ENCODE peak calls at places on chromosomes 1 and 21, in eight cellular contexts. I is AG09319, P is IMR-90, M is cardiac fibroblast, H is cardiac muscle cell, Z is foreskin fibroblast, C is endodermal cell, E is RWPE1. K is an unnamed sample.

GRCh38 chr1:58397187-58397820 is 149.2 kb downstream of the OMA1 start:
- DNase-seq in Z (peak), M (no peak), I (no peak), C (no peak), E (peak), P (peak), H (no peak), K (peak)

GRCh38 chr1:53618218-53619087 is 120.5 kb downstream of the GLIS1 start:
- DNase-seq in I (no peak), P (no peak), E (no peak), Z (no peak), M (no peak), C (peak), H (no peak), K (no peak)

GRCh38 chr1:36008546-36009197 is 75.2 kb upstream of the TEKT2 start:
- DNase-seq in Z (peak), E (peak), I (no peak), M (peak), P (peak), C (no peak), H (peak), K (peak)

GRCh38 chr1:184854456-184855180 is 100.0 kb upstream of the EDEM3 start:
- DNase-seq in I (no peak), C (no peak), E (no peak), Z (peak), M (peak), P (peak), H (no peak), K (no peak)

GRCh38 chr21:46083271-46084040 is 14.5 kb upstream of the COL6A2 start:
- DNase-seq in M (no peak), P (no peak), C (peak), I (peak), Z (peak), H (no peak), E (no peak), K (no peak)

GRCh38 chr1:3921786-3922185 is 21.7 kb upstream of the C1orf174 start:
- DNase-seq in C (no peak), E (no peak), H (no peak), P (no peak), M (no peak), Z (no peak), I (no peak), K (no peak)

GRCh38 chr1:18144921-18145699 is 37.5 kb downstream of the IGSF21 start:
- DNase-seq in P (no peak), M (no peak), I (no peak), C (no peak), H (no peak), Z (peak), E (no peak), K (no peak)

GRCh38 chr1:59814901-59815825 is at the start of gene HOOK1:
- DNase-seq in H (peak), E (peak), I (no peak), Z (peak), C (no peak), M (no peak), P (no peak), K (peak)

GRCh38 chr21:45867671-45868081 is 113.9 kb upstream of the COL6A1 start:
- DNase-seq in Z (no peak), C (peak), H (no peak), E (no peak), M (no peak), P (no peak), I (no peak), K (no peak)

GRCh38 chr1:12275370-12275769 is 45.5 kb downstream of the VPS13D start:
- DNase-seq in H (peak), C (peak), Z (peak), M (peak), I (no peak), E (peak), P (no peak), K (peak)

GRCh38 chr1:223153177-223154119 is 10.4 kb upstream of the TLR5 start:
- DNase-seq in E (no peak), C (peak), H (peak), P (peak), I (no peak), M (peak), Z (no peak), K (no peak)

GRCh38 chr1:3481836-3482589 is 27.5 kb downstream of the ARHGEF16 start:
- DNase-seq in I (no peak), C (no peak), P (no peak), M (no peak), Z (peak), E (peak), H (no peak), K (peak)

GRCh38 chr1:168285419-168285790 is 4.7 kb downstream of the TBX19 start:
- DNase-seq in P (no peak), I (no peak), Z (no peak), C (no peak), H (peak), M (no peak), E (no peak), K (peak)

GRCh38 chr1:38512024-38512623 is 347.4 kb downstream of the RRAGC start:
- DNase-seq in M (no peak), H (no peak), P (no peak), I (no peak), E (no peak), C (no peak), Z (no peak), K (no peak)

GRCh38 chr1:15075175-15075574 is 78.4 kb upstream of the TMEM51 start:
- DNase-seq in P (no peak), I (no peak), H (no peak), M (no peak), Z (no peak), C (no peak), E (no peak), K (no peak)
- TF ChIP-seq CTCF in P (no peak), I (no peak), H (no peak), M (no peak), Z (no peak), C (no peak), E (no peak), K (no peak)

GRCh38 chr1:90193116-90193515 is 198.2 kb downstream of the ZNF326 start:
- DNase-seq in I (no peak), E (no peak), M (no peak), Z (no peak), C (no peak), P (no peak), H (no peak), K (no peak)
- TF ChIP-seq CTCF in I (no peak), E (no peak), M (no peak), Z (no peak), C (no peak), P (no peak), H (no peak), K (no peak)

DNA sequence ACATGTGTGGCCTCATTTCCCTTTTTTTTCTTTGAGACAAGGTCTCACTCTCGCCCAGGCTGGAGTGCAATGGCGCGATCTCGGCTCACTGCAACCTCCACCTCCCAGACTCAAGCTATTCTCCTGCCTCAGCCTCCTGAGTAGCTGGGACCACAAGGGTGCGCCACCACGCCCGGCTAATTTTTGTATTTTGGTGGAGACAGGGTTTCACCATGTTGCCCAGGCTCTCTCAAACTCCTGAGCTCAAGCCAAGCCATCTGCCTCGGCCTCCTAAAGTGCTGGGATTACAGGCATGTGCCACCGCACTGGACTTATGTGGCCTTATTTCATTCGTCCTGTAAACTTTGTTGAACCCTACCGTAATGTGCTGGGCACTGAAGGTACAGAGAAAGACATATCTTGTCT is 569 bp upstream of the WARS2 start:
- DNase-seq in C (peak), I (no peak), E (no peak), P (no peak), M (peak), Z (peak), H (no peak), K (peak)
- TF ChIP-seq CTCF in C (peak), I (peak), E (peak), P (peak), M (peak), Z (peak), H (peak), K (no peak)

DNA sequence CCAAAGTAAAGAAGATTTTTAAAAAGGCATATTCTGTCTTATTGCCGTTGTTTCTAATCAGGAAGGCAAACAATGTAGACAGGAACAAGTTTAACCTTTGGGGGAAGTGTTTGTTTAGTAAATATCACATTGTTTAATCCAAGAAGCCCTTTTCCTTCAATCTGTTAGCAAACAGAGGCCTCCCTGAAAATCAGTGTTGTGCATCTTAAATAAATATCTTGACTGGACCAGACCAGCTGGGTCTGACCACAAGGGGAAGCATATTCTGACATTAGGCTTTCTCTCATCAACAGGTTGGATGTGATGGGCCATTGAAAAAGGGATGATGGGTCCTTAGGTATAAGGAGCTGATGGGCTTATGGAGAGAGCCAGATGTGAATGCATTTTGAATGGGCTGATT is 81.8 kb upstream of the SGIP1 start:
- DNase-seq in P (no peak), I (no peak), Z (no peak), H (no peak), C (no peak), M (no peak), E (no peak), K (no peak)
- TF ChIP-seq CTCF in P (no peak), I (peak), Z (no peak), H (peak), C (peak), M (peak), E (no peak), K (no peak)

DNA sequence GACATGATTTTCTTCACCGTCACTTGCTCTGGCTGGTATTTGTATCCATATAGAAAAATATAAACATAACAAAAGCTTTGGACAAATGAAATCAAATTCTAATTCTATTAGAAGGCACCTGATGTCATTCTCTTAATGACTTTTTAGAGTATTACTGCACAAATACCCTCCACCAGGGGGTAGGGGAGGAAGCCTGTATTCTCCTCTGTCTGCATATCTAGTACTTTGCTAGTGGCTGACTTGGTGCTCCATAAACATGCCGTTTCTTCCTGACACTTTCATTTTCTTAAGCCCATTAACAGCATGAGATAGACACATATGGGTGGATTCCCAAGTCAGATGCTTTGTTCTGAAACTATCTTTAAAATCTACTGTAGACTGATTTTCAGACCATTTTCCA is 20.6 kb upstream of the KCNJ15 start:
- DNase-seq in E (no peak), P (no peak), C (no peak), Z (no peak), M (no peak), H (no peak), I (no peak), K (peak)
- TF ChIP-seq CTCF in E (no peak), P (peak), C (peak), Z (peak), M (peak), H (peak), I (no peak), K (peak)

DNA sequence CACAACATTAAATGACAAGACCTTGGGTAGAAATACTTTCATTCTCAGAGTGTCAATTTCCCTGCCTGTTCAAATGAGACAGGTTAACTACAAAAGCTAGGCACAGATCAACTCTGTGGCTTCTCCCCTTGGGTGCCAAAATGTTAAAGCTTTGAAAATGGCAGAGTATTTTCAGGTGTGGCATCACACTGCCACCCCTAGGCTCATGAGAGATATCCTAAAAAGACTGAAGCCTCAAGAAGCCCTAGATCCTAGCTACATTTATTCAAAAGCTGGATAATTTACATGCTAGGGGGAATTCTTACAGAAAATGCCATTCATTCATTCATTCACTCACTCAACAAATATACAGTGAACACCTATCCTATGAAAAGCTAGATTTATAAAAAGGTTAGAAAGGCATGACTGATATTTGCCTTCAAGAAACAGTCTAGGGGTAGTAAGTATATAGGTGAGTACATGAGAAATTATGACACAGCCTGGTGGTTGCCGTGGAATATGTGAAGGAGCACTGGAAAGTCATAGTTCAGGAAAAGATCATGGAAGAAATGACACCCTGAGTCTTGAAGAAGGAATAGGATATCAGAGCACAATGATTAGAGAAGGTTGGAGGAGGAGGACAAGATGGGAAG is 15.9 kb upstream of the RAB4A start:
- DNase-seq in P (no peak), C (peak), I (no peak), E (no peak), Z (no peak), H (no peak), M (peak), K (peak)
- TF ChIP-seq CTCF in P (peak), C (peak), I (peak), E (peak), Z (peak), H (peak), M (peak), K (peak)

GRCh38 chr1:201268604-201269151 is 14.6 kb upstream of the PKP1 start:
- DNase-seq in I (no peak), P (peak), E (no peak), C (peak), M (peak), Z (peak), H (peak), K (peak)

GRCh38 chr1:201270616-201271390 is 12.5 kb upstream of the PKP1 start:
- DNase-seq in I (no peak), E (no peak), C (peak), P (no peak), Z (no peak), H (no peak), M (no peak), K (no peak)

GRCh38 chr1:201267481-201268229 is 15.7 kb upstream of the PKP1 start:
- DNase-seq in E (no peak), C (peak), I (no peak), P (peak), H (no peak), Z (peak), M (no peak), K (peak)

GRCh38 chr1:201269900-201270410 is 13.4 kb upstream of the PKP1 start:
- DNase-seq in M (no peak), P (no peak), H (no peak), I (no peak), C (peak), Z (no peak), E (no peak), K (no peak)

GRCh38 chr1:201269241-201269640 is 14.1 kb upstream of the PKP1 start:
- DNase-seq in C (peak), P (no peak), Z (no peak), H (no peak), E (no peak), I (no peak), M (no peak), K (peak)
- TF ChIP-seq CTCF in C (no peak), P (no peak), Z (no peak), H (no peak), E (no peak), I (no peak), M (no peak), K (no peak)

DNA sequence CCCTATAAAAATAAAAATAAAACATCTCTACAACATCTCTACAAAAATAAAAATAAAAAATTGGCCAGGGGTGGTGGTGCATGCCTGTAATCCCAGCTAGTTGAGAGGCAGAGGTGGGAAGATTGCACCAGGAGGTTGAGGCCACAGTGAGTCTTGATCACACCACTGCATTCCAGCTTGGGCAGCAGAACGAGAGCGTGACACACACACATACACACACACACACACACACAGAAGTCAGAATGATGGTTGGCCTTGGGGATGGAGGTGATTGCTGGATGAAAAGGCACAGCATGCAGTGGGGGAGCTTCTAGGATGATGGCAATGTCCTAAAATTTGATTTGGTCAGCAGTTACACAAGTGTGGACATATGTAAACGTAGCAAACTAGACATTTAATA is 69.7 kb upstream of the SOD1 start:
- DNase-seq in I (no peak), Z (no peak), M (no peak), H (no peak), E (no peak), P (no peak), C (no peak), K (no peak)
- TF ChIP-seq CTCF in I (no peak), Z (no peak), M (no peak), H (no peak), E (no peak), P (no peak), C (no peak), K (no peak)

DNA sequence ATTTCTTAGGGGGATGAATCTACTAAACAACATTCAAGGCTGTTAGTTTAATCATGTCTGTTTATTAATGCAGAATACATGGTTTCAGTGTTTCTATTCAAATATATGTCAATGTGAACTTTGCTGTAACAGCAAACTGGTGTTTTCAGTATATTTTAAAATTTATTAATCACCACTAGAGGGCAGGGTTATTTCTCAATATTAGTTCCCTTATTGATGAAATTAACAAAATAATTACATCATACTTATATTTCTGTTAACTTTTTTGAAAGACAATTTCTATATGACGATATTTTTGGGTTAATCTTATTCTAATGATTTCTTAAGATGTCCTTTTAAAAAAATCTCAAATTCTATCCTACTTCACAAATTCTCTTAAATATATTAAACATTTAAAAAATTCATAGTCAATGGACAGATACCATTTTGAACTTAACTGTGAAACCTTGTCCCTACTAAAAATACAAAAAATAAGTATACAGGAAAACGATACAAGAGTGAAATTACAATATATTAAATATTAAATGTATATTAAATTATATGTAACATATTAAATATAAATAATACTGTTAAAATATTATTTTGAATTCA is 1034.1 kb upstream of the PRMT6 start:
- DNase-seq in P (no peak), I (no peak), M (peak), C (no peak), E (peak), Z (peak), H (peak), K (peak)
- TF ChIP-seq CTCF in P (peak), I (peak), M (peak), C (peak), E (peak), Z (no peak), H (peak), K (peak)

GRCh38 chr1:26540346-26540745 is 10.8 kb downstream of the RPS6KA1 start:
- DNase-seq in P (no peak), C (no peak), I (no peak), M (no peak), E (no peak), H (no peak), Z (no peak), K (no peak)

GRCh38 chr1:26543444-26543835 is 13.9 kb downstream of the RPS6KA1 start:
- DNase-seq in C (no peak), M (no peak), E (no peak), P (no peak), I (no peak), Z (no peak), H (no peak), K (no peak)

GRCh38 chr1:26541431-26541815 is 11.9 kb downstream of the RPS6KA1 start:
- DNase-seq in Z (no peak), E (no peak), P (no peak), H (no peak), M (no peak), I (no peak), C (no peak), K (no peak)

GRCh38 chr1:26542781-26543443 is 13.4 kb downstream of the RPS6KA1 start:
- DNase-seq in I (no peak), C (no peak), M (no peak), H (no peak), Z (no peak), E (no peak), P (no peak), K (no peak)

DNA sequence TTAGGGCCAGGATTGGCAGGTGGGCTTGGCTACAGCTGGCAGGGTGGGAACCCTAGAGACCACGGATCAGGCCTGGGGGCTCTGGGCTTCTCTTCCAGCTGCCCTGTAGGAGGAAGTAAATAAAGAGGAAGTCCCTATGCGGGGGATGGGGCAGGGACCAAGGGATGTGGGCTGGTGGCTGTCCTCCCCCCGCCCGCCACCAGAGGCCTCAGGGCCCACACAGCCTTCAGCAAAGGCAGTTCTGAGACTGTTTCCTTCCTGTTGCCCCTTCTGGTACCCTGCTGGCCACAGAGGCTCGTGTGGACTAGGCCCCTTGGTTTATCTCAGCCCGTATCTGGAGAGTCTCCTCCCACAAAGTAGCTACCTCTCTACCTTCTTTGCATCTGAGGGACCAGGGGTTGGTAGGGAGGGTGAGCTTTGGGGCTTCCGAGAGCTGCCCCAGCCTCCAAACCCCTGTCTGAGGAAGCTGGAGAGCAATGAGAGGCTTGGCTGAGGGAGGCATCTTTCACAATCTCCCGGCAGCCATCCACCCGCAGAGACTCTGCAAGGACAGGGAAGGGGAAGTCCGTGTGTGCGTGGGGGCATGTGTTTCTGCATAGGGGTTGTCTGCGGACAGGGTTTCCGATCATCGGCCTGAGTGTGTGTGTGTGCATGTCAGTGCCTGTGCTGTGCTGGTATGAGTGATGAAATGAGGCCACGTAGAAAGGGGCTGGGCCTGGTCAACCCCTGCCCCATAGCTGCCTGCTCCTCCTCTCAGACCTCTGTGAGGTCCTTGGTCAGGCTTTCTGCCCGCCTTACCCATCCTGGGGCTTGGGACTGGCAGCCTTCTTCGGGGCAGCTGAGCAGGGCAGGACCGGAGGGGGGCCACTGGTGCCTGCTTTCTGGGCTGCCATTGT is 12.5 kb downstream of the RPS6KA1 start:
- DNase-seq in M (peak), Z (peak), E (peak), H (peak), P (peak), I (peak), C (peak), K (peak)
- TF ChIP-seq CTCF in M (peak), Z (peak), E (no peak), H (peak), P (peak), I (no peak), C (peak), K (peak)

K was measured in epithelial cell of esophagus.